ENCODE peak calls at places on chromosomes 7 and 10, in five cellular contexts. O is IMR-90, W is choroid plexus epithelial cell, Y is neural progenitor cell, F is cardiac muscle cell. B is an unnamed sample.

GRCh38 chr7:142788303-142789286 is 17.8 kb downstream of the PRSS2 start:
- DNase-seq in O (no peak), W (no peak), Y (no peak), F (no peak), B (no peak)

GRCh38 chr10:11616021-11616420 is 4.6 kb upstream of the USP6NL start:
- DNase-seq in O (no peak), W (peak; percentile 26), Y (no peak), F (no peak), B (no peak)

GRCh38 chr10:17951868-17952371 is at the start of gene SLC39A12:
- DNase-seq in O (peak; percentile 86), W (peak; percentile 63), Y (no peak), F (peak; percentile 33), B (no peak)

GRCh38 chr7:95054386-95054785 is 147.0 kb downstream of the PPP1R9A start:
- DNase-seq in O (no peak), W (no peak), Y (no peak), F (no peak), B (no peak)

GRCh38 chr10:17747883-17748550 is 4.0 kb upstream of the TMEM236 start:
- DNase-seq in O (peak; percentile 15), W (peak; percentile 59), Y (no peak), F (peak; percentile 63), B (no peak)

GRCh38 chr10:117217196-117217761 is 20.0 kb downstream of the KCNK18 start:
- DNase-seq in O (no peak), W (peak; percentile 3), Y (peak; percentile 57), F (peak; percentile 6), B (no peak)

GRCh38 chr10:105837951-105838350 is 1196.9 kb downstream of the SORCS3 start:
- DNase-seq in O (no peak), W (peak; percentile 2), Y (no peak), F (peak; percentile 25), B (peak; percentile 27)

GRCh38 chr10:110176122-110176521 is 31.3 kb upstream of the MXI1 start:
- DNase-seq in O (no peak), W (no peak), Y (no peak), F (no peak), B (no peak)

GRCh38 chr7:17166824-17167379 is 131.6 kb upstream of the AHR start:
- DNase-seq in O (no peak), W (no peak), Y (no peak), F (no peak), B (no peak)

GRCh38 chr7:17289074-17289665 is 9.3 kb upstream of the AHR start:
- DNase-seq in O (peak; percentile 49), W (peak; percentile 92), Y (no peak), F (peak; percentile 83), B (no peak)

GRCh38 chr7:98418636-98419315 is 17.9 kb upstream of the BAIAP2L1 start:
- DNase-seq in O (peak; percentile 98), W (peak; percentile 92), Y (no peak), F (peak; percentile 95), B (peak; percentile 71)

GRCh38 chr7:137172105-137172590 is 171.4 kb downstream of the PTN start:
- DNase-seq in O (no peak), W (no peak), Y (no peak), F (no peak), B (no peak)

GRCh38 chr7:92740713-92741126 is 95.7 kb downstream of the CDK6 start:
- DNase-seq in O (peak; percentile 89), W (peak; percentile 91), Y (no peak), F (peak; percentile 68), B (peak; percentile 68)

GRCh38 chr7:152402384-152403250 is 33.2 kb downstream of the KMT2C start:
- DNase-seq in O (peak; percentile 57), W (peak; percentile 57), Y (no peak), F (peak; percentile 36), B (no peak)

GRCh38 chr7:135900186-135900585 is 77.0 kb downstream of the MTPN start:
- DNase-seq in O (no peak), W (no peak), Y (no peak), F (no peak), B (no peak)

GRCh38 chr7:151542606-151543130 is 23.0 kb upstream of the RHEB start:
- DNase-seq in O (no peak), W (no peak), Y (no peak), F (no peak), B (no peak)

GRCh38 chr10:95196053-95196452 is 2.0 kb downstream of the ACSM6 start:
- DNase-seq in O (peak; percentile 12), W (no peak), Y (peak; percentile 74), F (no peak), B (no peak)

GRCh38 chr7:33814958-33815735 is 90.2 kb upstream of the BMPER start:
- DNase-seq in O (no peak), W (peak; percentile 24), Y (no peak), F (no peak), B (no peak)

GRCh38 chr10:62681211-62681940 is 123.1 kb upstream of the ADO start:
- DNase-seq in O (no peak), W (peak; percentile 2), Y (peak; percentile 42), F (peak; percentile 10), B (no peak)

GRCh38 chr7:74183653-74184450 is 9.7 kb downstream of the EIF4H start:
- DNase-seq in O (no peak), W (no peak), Y (peak; percentile 43), F (no peak), B (no peak)

GRCh38 chr10:63503395-63503794 is 17.8 kb upstream of the REEP3 start:
- DNase-seq in O (no peak), W (no peak), Y (no peak), F (no peak), B (no peak)

GRCh38 chr10:33122014-33122788 is 164.2 kb upstream of the ITGB1 start:
- DNase-seq in O (peak; percentile 94), W (peak; percentile 94), Y (no peak), F (peak; percentile 85), B (peak; percentile 99)

GRCh38 chr10:4677296-4678021 is 148.5 kb upstream of the AKR1E2 start:
- DNase-seq in O (peak; percentile 32), W (peak; percentile 95), Y (no peak), F (peak; percentile 93), B (no peak)

GRCh38 chr10:114350751-114351150 is 53.6 kb downstream of the AFAP1L2 start:
- DNase-seq in O (no peak), W (no peak), Y (peak; percentile 98), F (no peak), B (peak; percentile 47)

GRCh38 chr10:118311505-118311904 is 30.6 kb downstream of the FAM204A start:
- DNase-seq in O (no peak), W (peak; percentile 33), Y (no peak), F (no peak), B (no peak)

GRCh38 chr10:93288679-93289634 is 193.2 kb downstream of the MYOF start:
- DNase-seq in O (peak; percentile 84), W (peak; percentile 89), Y (peak; percentile 90), F (peak; percentile 89), B (peak; percentile 80)

GRCh38 chr10:131726460-131726861 is 174.3 kb upstream of the PPP2R2D start:
- DNase-seq in O (no peak), W (no peak), Y (peak; percentile 86), F (peak; percentile 4), B (no peak)

GRCh38 chr10:118568327-118568848 is 27.1 kb downstream of the PRLHR start:
- DNase-seq in O (peak; percentile 56), W (peak; percentile 76), Y (peak; percentile 76), F (peak; percentile 75), B (peak; percentile 48)

GRCh38 chr10:1061930-1062769 is 6.0 kb downstream of the WDR37 start:
- DNase-seq in O (peak; percentile 54), W (peak; percentile 63), Y (no peak), F (peak; percentile 78), B (no peak)

GRCh38 chr10:17689137-17689536 is 45.2 kb downstream of the STAM start:
- DNase-seq in O (no peak), W (no peak), Y (no peak), F (no peak), B (no peak)

GRCh38 chr10:74765465-74765864 is 60.9 kb upstream of the KAT6B start:
- DNase-seq in O (no peak), W (no peak), Y (no peak), F (no peak), B (no peak)

GRCh38 chr10:77925795-77926565 is 575 bp downstream of the DLG5 start:
- DNase-seq in O (no peak), W (peak; percentile 45), Y (peak; percentile 72), F (peak; percentile 46), B (no peak)
- H3K4me3 ChIP-seq in O (peak overlapping the region; percentile 99), W (peak overlapping the region; percentile 65), Y (peak overlapping the region; percentile 75), F (peak overlapping the region; percentile 76), B (peak overlapping the region; percentile 72)

DNA sequence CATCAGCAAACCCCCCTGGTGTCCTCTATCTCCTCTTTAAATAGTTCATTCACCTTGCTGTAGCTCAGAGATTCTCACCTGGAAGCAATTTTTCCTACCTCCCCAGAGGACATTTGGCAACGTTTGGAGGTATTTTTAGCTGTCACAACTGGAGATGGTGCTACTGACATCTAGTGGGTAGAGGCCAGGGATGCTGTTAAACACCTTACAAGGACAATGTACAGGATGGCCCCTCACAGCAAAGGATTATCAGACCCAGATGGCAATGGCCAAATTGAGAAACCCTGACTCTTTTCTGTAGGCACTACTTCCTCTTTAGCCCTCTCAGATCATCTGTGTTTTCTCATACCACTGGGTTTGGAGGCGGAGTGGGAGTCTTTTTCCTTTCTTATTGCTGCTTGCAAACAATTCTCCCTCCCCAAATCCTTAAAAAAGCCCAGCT is 13.2 kb upstream of the TRA2A start:
- DNase-seq in O (peak; percentile 44), W (peak; percentile 62), Y (peak; percentile 45), F (peak; percentile 35), B (no peak)
- TF ChIP-seq CTCF in O (peak; percentile 57), W (peak; percentile 70), Y (peak; percentile 48), F (peak; percentile 42), B (peak; percentile 51)

GRCh38 chr10:119653209-119653608 is 2.0 kb downstream of the BAG3 start:
- DNase-seq in O (peak; percentile 30), W (no peak), Y (no peak), F (no peak), B (no peak)
- H3K4me3 ChIP-seq in O (peak overlapping the region; percentile 71), W (peak overlapping the region; percentile 96), Y (peak overlapping the region; percentile 83), F (peak overlapping the region; percentile 92), B (peak overlapping the region; percentile 86)

GRCh38 chr10:5888843-5889623 is 660 bp downstream of the ANKRD16 start:
- DNase-seq in O (no peak), W (peak; percentile 23), Y (peak; percentile 82), F (peak; percentile 23), B (no peak)
- TF ChIP-seq CTCF in O (peak; percentile 6), W (no peak), Y (peak; percentile 27), F (no peak), B (no peak)

GRCh38 chr7:106006906-106007305 is 43.8 kb downstream of the CDHR3 start:
- DNase-seq in O (no peak), W (no peak), Y (no peak), F (no peak), B (no peak)
- H3K4me3 ChIP-seq in O (no peak overlapping the region), W (no peak overlapping the region), Y (no peak overlapping the region), F (no peak overlapping the region), B (no peak overlapping the region)

DNA sequence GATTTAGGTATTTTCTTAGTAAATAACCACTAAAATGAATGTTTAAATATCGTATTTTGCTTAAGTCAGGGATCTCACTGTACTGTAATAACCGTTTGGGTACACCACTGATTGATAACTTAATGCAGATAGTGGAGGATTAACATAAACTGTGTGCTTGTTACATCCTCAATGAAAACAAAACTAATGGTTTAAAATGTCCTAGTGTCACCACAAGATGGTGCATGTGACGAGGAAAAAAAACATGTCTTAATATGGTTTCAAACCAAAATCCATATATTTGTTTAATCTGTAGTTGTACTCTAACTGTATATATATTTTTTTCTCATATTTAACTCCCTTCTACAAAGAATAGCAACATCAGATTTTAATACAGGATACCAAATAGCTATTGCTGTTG is 19.2 kb downstream of the ARMC10 start:
- DNase-seq in O (no peak), W (peak; percentile 14), Y (no peak), F (peak; percentile 10), B (no peak)
- TF ChIP-seq CTCF in O (peak; percentile 22), W (no peak), Y (no peak), F (peak; percentile 15), B (no peak)